ENCODE peak calls at places on chromosomes 13 and 19, in five cellular contexts. One of them, this sample, is unnamed.

GRCh38 chr13:28379371-28380083 is 115.4 kb downstream of the FLT1 start:
- DNase-seq in cardiac muscle cell: no peak
- DNase-seq in right atrium auricular region: no peak
- DNase-seq in ovary: no peak
- DNase-seq in PC-3: no peak
- DNase-seq in this sample: no peak

GRCh38 chr13:110869805-110870706 is 44.8 kb downstream of the ANKRD10 start:
- DNase-seq in cardiac muscle cell: peak
- DNase-seq in PC-3: peak
- DNase-seq in right atrium auricular region: peak
- DNase-seq in ovary: peak
- DNase-seq in this sample: peak

GRCh38 chr13:106155411-106155810 is 380.1 kb downstream of the EFNB2 start:
- DNase-seq in right atrium auricular region: no peak
- DNase-seq in PC-3: peak
- DNase-seq in cardiac muscle cell: no peak
- DNase-seq in ovary: no peak
- DNase-seq in this sample: no peak

GRCh38 chr13:40069173-40070044 is 413.9 kb downstream of the COG6 start:
- DNase-seq in ovary: peak
- DNase-seq in cardiac muscle cell: peak
- DNase-seq in right atrium auricular region: peak
- DNase-seq in PC-3: peak
- DNase-seq in this sample: peak

GRCh38 chr13:52599037-52599852 is 43.0 kb upstream of the HNRNPA1L2 start:
- DNase-seq in cardiac muscle cell: peak
- DNase-seq in PC-3: no peak
- DNase-seq in ovary: no peak
- DNase-seq in right atrium auricular region: no peak
- DNase-seq in this sample: no peak

GRCh38 chr13:26051231-26052135 is at the start of gene SHISA2:
- DNase-seq in ovary: no peak
- DNase-seq in right atrium auricular region: no peak
- DNase-seq in PC-3: peak
- DNase-seq in cardiac muscle cell: peak
- DNase-seq in this sample: peak

GRCh38 chr13:49995535-49996165 is 1.2 kb upstream of the TRIM13 start:
- DNase-seq in ovary: no peak
- DNase-seq in right atrium auricular region: no peak
- DNase-seq in cardiac muscle cell: peak
- DNase-seq in PC-3: no peak
- DNase-seq in this sample: no peak

GRCh38 chr19:10398819-10399218 is 4.5 kb downstream of the CDC37 start:
- DNase-seq in right atrium auricular region: no peak
- DNase-seq in cardiac muscle cell: no peak
- DNase-seq in PC-3: no peak
- DNase-seq in ovary: no peak
- DNase-seq in this sample: no peak

GRCh38 chr13:97395437-97396136 is 38.4 kb upstream of the RAP2A start:
- DNase-seq in right atrium auricular region: no peak
- DNase-seq in ovary: no peak
- DNase-seq in PC-3: peak
- DNase-seq in cardiac muscle cell: peak
- DNase-seq in this sample: no peak

GRCh38 chr13:28637714-28638355 is 21.1 kb upstream of the POMP start:
- DNase-seq in cardiac muscle cell: no peak
- DNase-seq in right atrium auricular region: no peak
- DNase-seq in ovary: no peak
- DNase-seq in PC-3: no peak
- DNase-seq in this sample: no peak

GRCh38 chr19:8526345-8527062 is 12.5 kb upstream of the ZNF414 start:
- DNase-seq in cardiac muscle cell: peak
- DNase-seq in PC-3: peak
- DNase-seq in ovary: peak
- DNase-seq in right atrium auricular region: peak
- DNase-seq in this sample: peak

GRCh38 chr13:43686557-43686956 is 100.2 kb downstream of the ENOX1 start:
- DNase-seq in PC-3: peak
- DNase-seq in cardiac muscle cell: peak
- DNase-seq in right atrium auricular region: peak
- DNase-seq in ovary: peak
- DNase-seq in this sample: no peak

GRCh38 chr19:41376998-41377365 is 649 bp downstream of the TMEM91 start:
- DNase-seq in PC-3: no peak
- DNase-seq in ovary: no peak
- DNase-seq in right atrium auricular region: no peak
- DNase-seq in cardiac muscle cell: no peak
- DNase-seq in this sample: peak

GRCh38 chr13:103200118-103200885 is 134.1 kb upstream of the SLC10A2 start:
- DNase-seq in ovary: no peak
- DNase-seq in PC-3: no peak
- DNase-seq in cardiac muscle cell: no peak
- DNase-seq in right atrium auricular region: no peak
- DNase-seq in this sample: no peak

GRCh38 chr19:47719047-47719885 is 6.0 kb downstream of the EHD2 start:
- DNase-seq in right atrium auricular region: peak
- DNase-seq in PC-3: no peak
- DNase-seq in cardiac muscle cell: peak
- DNase-seq in ovary: peak
- DNase-seq in this sample: peak

GRCh38 chr19:6970021-6970420 is 51.2 kb downstream of the MBD3L2B start:
- DNase-seq in ovary: no peak
- DNase-seq in cardiac muscle cell: no peak
- DNase-seq in PC-3: no peak
- DNase-seq in right atrium auricular region: no peak
- DNase-seq in this sample: no peak

GRCh38 chr13:41271456-41272285 is 8.3 kb upstream of the MTRF1 start:
- DNase-seq in right atrium auricular region: no peak
- DNase-seq in ovary: no peak
- DNase-seq in PC-3: no peak
- DNase-seq in cardiac muscle cell: no peak
- DNase-seq in this sample: no peak

GRCh38 chr13:33634526-33635111 is 183.3 kb upstream of the RFC3 start:
- DNase-seq in right atrium auricular region: no peak
- DNase-seq in ovary: no peak
- DNase-seq in PC-3: no peak
- DNase-seq in cardiac muscle cell: peak
- DNase-seq in this sample: no peak

GRCh38 chr13:61170791-61171330 is 244.8 kb downstream of the PCDH20 start:
- DNase-seq in ovary: no peak
- DNase-seq in right atrium auricular region: no peak
- DNase-seq in PC-3: peak
- DNase-seq in cardiac muscle cell: no peak
- DNase-seq in this sample: no peak

GRCh38 chr13:40619479-40619814 is 47.0 kb downstream of the FOXO1 start:
- DNase-seq in ovary: no peak
- DNase-seq in right atrium auricular region: no peak
- DNase-seq in cardiac muscle cell: no peak
- DNase-seq in PC-3: no peak
- DNase-seq in this sample: no peak

GRCh38 chr19:52942371-52943133 is 19.3 kb upstream of the ZNF888 start:
- DNase-seq in right atrium auricular region: peak
- DNase-seq in ovary: peak
- DNase-seq in cardiac muscle cell: peak
- DNase-seq in PC-3: peak
- DNase-seq in this sample: peak

GRCh38 chr13:27006519-27007161 is 165.0 kb downstream of the USP12 start:
- DNase-seq in PC-3: peak
- DNase-seq in right atrium auricular region: no peak
- DNase-seq in cardiac muscle cell: peak
- DNase-seq in ovary: no peak
- DNase-seq in this sample: peak

GRCh38 chr19:38145627-38146026 is 78.4 kb downstream of the DPF1 start:
- DNase-seq in right atrium auricular region: no peak
- DNase-seq in cardiac muscle cell: peak
- DNase-seq in ovary: no peak
- DNase-seq in PC-3: no peak
- DNase-seq in this sample: no peak

GRCh38 chr13:29808264-29808663 is 42.2 kb downstream of the UBL3 start:
- DNase-seq in right atrium auricular region: no peak
- DNase-seq in PC-3: no peak
- DNase-seq in ovary: no peak
- DNase-seq in cardiac muscle cell: no peak
- DNase-seq in this sample: no peak

GRCh38 chr19:29567366-29567915 is 38.6 kb upstream of the POP4 start:
- DNase-seq in right atrium auricular region: no peak
- DNase-seq in PC-3: no peak
- DNase-seq in ovary: no peak
- DNase-seq in cardiac muscle cell: no peak
- DNase-seq in this sample: no peak

GRCh38 chr19:37309834-37310575 is 60.9 kb upstream of the ZNF527 start:
- DNase-seq in cardiac muscle cell: no peak
- DNase-seq in PC-3: no peak
- DNase-seq in right atrium auricular region: no peak
- DNase-seq in ovary: no peak
- DNase-seq in this sample: no peak

GRCh38 chr19:18366027-18366435 is 19.9 kb upstream of the GDF15 start:
- DNase-seq in right atrium auricular region: no peak
- DNase-seq in PC-3: no peak
- DNase-seq in ovary: no peak
- DNase-seq in cardiac muscle cell: no peak
- DNase-seq in this sample: no peak

GRCh38 chr19:18361646-18362045 is 21.2 kb downstream of the PGPEP1 start:
- DNase-seq in ovary: no peak
- DNase-seq in cardiac muscle cell: no peak
- DNase-seq in PC-3: no peak
- DNase-seq in right atrium auricular region: no peak
- DNase-seq in this sample: no peak

GRCh38 chr19:18364826-18365528 is 21.0 kb upstream of the GDF15 start:
- DNase-seq in PC-3: peak
- DNase-seq in ovary: peak
- DNase-seq in cardiac muscle cell: peak
- DNase-seq in right atrium auricular region: peak
- DNase-seq in this sample: peak

GRCh38 chr19:18363787-18364186 is 22.2 kb upstream of the GDF15 start:
- DNase-seq in PC-3: no peak
- DNase-seq in cardiac muscle cell: no peak
- DNase-seq in ovary: peak
- DNase-seq in right atrium auricular region: no peak
- DNase-seq in this sample: no peak

GRCh38 chr19:18362934-18363542 is 22.6 kb downstream of the PGPEP1 start:
- DNase-seq in right atrium auricular region: no peak
- DNase-seq in cardiac muscle cell: peak
- DNase-seq in PC-3: no peak
- DNase-seq in ovary: peak
- DNase-seq in this sample: no peak
- H3K27ac ChIP-seq in right atrium auricular region: no peak
- H3K27ac ChIP-seq in cardiac muscle cell: no peak
- H3K27ac ChIP-seq in PC-3: no peak
- H3K27ac ChIP-seq in ovary: peak
- H3K27ac ChIP-seq in this sample: no peak

DNA sequence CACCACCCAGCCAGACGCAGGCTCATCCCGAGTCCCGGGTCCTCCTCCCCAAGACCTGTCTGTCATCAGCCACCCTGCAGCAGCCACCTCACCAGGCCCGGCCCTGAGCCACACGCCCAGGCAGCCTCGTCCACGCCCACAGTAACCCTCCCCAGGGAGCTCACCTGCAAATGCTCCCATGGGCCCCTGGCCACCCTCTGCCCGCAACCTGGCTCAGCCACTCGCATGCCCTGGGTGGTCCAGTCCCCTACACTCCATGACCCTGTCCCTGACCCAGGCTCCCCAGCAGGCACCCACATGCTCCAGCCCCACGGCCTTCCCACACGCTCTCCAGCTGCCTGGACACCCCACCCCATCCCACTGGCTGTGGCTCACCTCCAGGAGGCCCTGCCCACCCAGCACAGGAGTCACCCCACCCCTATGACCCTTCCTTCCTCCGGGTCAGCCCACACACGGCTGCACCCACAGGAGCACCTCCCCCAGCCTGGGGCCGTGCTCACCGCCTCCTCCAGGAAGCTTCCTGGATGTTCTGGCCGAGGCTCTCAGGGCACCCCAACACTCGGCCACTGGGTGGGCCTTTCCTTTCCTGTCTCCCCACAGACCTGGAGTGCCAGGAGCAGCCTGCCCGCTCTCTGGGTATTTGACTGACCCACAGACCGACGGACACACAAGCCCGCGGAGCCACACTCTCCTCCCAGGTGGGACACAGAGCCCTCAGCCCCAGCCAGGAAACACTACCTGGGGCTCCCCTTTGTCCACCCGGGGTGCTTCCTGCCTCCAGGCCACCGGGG is 3.6 kb downstream of the TMEM259 start:
- DNase-seq in PC-3: peak
- DNase-seq in ovary: no peak
- DNase-seq in cardiac muscle cell: no peak
- DNase-seq in right atrium auricular region: no peak
- DNase-seq in this sample: no peak
- H3K4me3 ChIP-seq in PC-3: peak
- H3K4me3 ChIP-seq in ovary: no peak
- H3K4me3 ChIP-seq in cardiac muscle cell: no peak
- H3K4me3 ChIP-seq in right atrium auricular region: no peak
- H3K4me3 ChIP-seq in this sample: peak

GRCh38 chr19:22428299-22428913 is 6.3 kb upstream of the ZNF98 start:
- DNase-seq in cardiac muscle cell: no peak
- DNase-seq in right atrium auricular region: no peak
- DNase-seq in ovary: no peak
- DNase-seq in PC-3: no peak
- DNase-seq in this sample: no peak

GRCh38 chr19:22422220-22422619 is at the start of gene ZNF98:
- DNase-seq in cardiac muscle cell: peak
- DNase-seq in ovary: no peak
- DNase-seq in right atrium auricular region: peak
- DNase-seq in PC-3: no peak
- DNase-seq in this sample: no peak

GRCh38 chr19:22421797-22422196 is 349 bp downstream of the ZNF98 start:
- DNase-seq in PC-3: no peak
- DNase-seq in right atrium auricular region: no peak
- DNase-seq in cardiac muscle cell: no peak
- DNase-seq in ovary: no peak
- DNase-seq in this sample: no peak

GRCh38 chr19:22427587-22428298 is 5.6 kb upstream of the ZNF98 start:
- DNase-seq in PC-3: no peak
- DNase-seq in ovary: no peak
- DNase-seq in cardiac muscle cell: no peak
- DNase-seq in right atrium auricular region: no peak
- DNase-seq in this sample: no peak

GRCh38 chr19:22426901-22427300 is 4.8 kb upstream of the ZNF98 start:
- DNase-seq in PC-3: no peak
- DNase-seq in ovary: no peak
- DNase-seq in cardiac muscle cell: no peak
- DNase-seq in right atrium auricular region: no peak
- DNase-seq in this sample: no peak
- H3K27ac ChIP-seq in PC-3: no peak
- H3K27ac ChIP-seq in ovary: no peak
- H3K27ac ChIP-seq in cardiac muscle cell: no peak
- H3K27ac ChIP-seq in right atrium auricular region: no peak
- H3K27ac ChIP-seq in this sample: no peak

DNA sequence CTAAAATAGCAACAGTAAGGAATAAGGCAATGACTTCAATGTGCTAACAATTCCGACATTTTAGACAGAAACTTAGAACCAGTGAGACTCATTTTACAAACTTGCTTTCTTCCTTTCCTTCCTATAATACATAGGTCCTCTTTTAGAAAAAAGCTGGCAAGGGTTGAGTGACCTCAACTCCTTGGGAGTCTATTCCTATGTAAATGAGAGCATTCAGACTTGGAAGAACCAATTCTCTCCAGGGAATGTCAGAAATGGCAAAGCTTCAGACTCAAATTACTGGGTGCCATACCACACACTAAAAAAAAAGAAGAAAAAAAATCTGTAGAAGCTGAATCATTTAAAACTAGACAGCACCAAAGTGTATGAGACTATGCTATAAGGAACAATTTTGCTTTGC is 1328.2 kb downstream of the OLFM4 start:
- DNase-seq in ovary: no peak
- DNase-seq in cardiac muscle cell: no peak
- DNase-seq in right atrium auricular region: no peak
- DNase-seq in PC-3: no peak
- DNase-seq in this sample: no peak
- H3K4me3 ChIP-seq in ovary: no peak
- H3K4me3 ChIP-seq in cardiac muscle cell: no peak
- H3K4me3 ChIP-seq in right atrium auricular region: no peak
- H3K4me3 ChIP-seq in PC-3: no peak
- H3K4me3 ChIP-seq in this sample: no peak